ENCODE peak calls at places on chromosomes 5 and 9, in six cellular contexts. X, Z, M, W, G and R are unnamed samples.

GRCh38 chr9:131236161-131236560 is 40.1 kb downstream of the FAM78A start:
- DNase-seq in G (no peak), X (no peak), Z (no peak), W (no peak), M (no peak), R (no peak)

GRCh38 chr9:70567511-70567910 is 153.1 kb upstream of the KLF9 start:
- DNase-seq in G (no peak), Z (no peak), M (no peak), X (peak; percentile 93), W (no peak), R (no peak)

GRCh38 chr9:93294011-93294410 is 110.1 kb downstream of the WNK2 start:
- DNase-seq in Z (peak; percentile 7), W (no peak), G (no peak), X (no peak), M (no peak), R (no peak)

GRCh38 chr9:34125681-34126206 is 754 bp downstream of the DCAF12 start:
- DNase-seq in G (no peak), X (no peak), M (peak; percentile 18), W (peak; percentile 50), Z (peak; percentile 49), R (peak; percentile 20)

GRCh38 chr5:151068571-151069197 is 12.2 kb downstream of the TNIP1 start:
- DNase-seq in G (no peak), X (no peak), W (no peak), M (no peak), Z (peak; percentile 34), R (peak; percentile 63)

GRCh38 chr9:121673576-121673975 is 22.1 kb downstream of the DAB2IP start:
- DNase-seq in M (no peak), W (no peak), X (no peak), Z (no peak), G (no peak), R (no peak)

GRCh38 chr5:127899214-127899610 is 184.4 kb upstream of the SLC12A2 start:
- DNase-seq in M (no peak), Z (no peak), W (peak; percentile 35), G (no peak), X (no peak), R (no peak)

GRCh38 chr5:157709346-157709745 is 21.9 kb upstream of the THG1L start:
- DNase-seq in Z (no peak), W (no peak), X (no peak), M (no peak), G (no peak), R (no peak)

GRCh38 chr9:27196383-27196782 is 87.4 kb downstream of the TEK start:
- DNase-seq in X (no peak), M (no peak), G (no peak), Z (no peak), W (peak; percentile 61), R (no peak)

GRCh38 chr9:126491256-126491879 is 122.4 kb upstream of the LMX1B start:
- DNase-seq in W (peak; percentile 45), M (no peak), G (no peak), X (no peak), Z (peak; percentile 79), R (peak; percentile 54)